ENCODE peak calls at places on chromosomes 4 and X, in eight cellular contexts. O is adrenal gland, M is upper lobe of right lung, K is PC-3, H is K562, B is GM23248, L is mesenchymal stem cell, A is fibroblast of lung. T is an unnamed sample. For H3K4me1, the result is how much of the 10 kb centered on the place peaks cover.

GRCh38 chr4:10022346-10023049 is 1.2 kb upstream of the SLC2A9 start:
- DNase-seq in O (no peak), M (no peak), K (no peak), H (no peak), B (no peak), L (no peak), A (no peak), T (no peak)

GRCh38 chr4:74109116-74109791 is 10.3 kb upstream of the CXCL2 start:
- DNase-seq in O (peak), M (no peak), K (peak), H (peak), B (peak), L (peak), A (peak), T (no peak)

GRCh38 chrX:13482764-13483552 is 86.4 kb upstream of the EGFL6 start:
- DNase-seq in O (no peak), M (no peak), K (no peak), H (no peak), B (peak), L (no peak), A (no peak), T (no peak)

GRCh38 chrX:106903291-106903820 is at the start of gene RIPPLY1:
- DNase-seq in O (no peak), M (no peak), K (no peak), H (no peak), B (no peak), L (no peak), A (no peak), T (no peak)

GRCh38 chrX:147735364-147735763 is 176.4 kb upstream of the FMR1 start:
- DNase-seq in O (no peak), M (no peak), K (no peak), H (no peak), B (no peak), L (no peak), A (no peak), T (no peak)

GRCh38 chr4:144304025-144304424 is 163.5 kb upstream of the GYPA start:
- DNase-seq in O (no peak), M (no peak), K (no peak), H (no peak), B (no peak), L (no peak), A (peak), T (no peak)

GRCh38 chr4:3201718-3202702 is 46.9 kb upstream of the MSANTD1 start:
- DNase-seq in O (no peak), M (no peak), K (no peak), H (peak), B (peak), L (peak), A (peak), T (no peak)

GRCh38 chr4:141860974-141861373 is 224.6 kb downstream of the IL15 start:
- DNase-seq in O (no peak), M (no peak), K (peak), H (peak), B (no peak), L (no peak), A (no peak), T (no peak)

GRCh38 chr4:189547537-189547936 is 393.1 kb upstream of the FRG1 start:
- DNase-seq in O (no peak), M (no peak), K (peak), H (no peak), B (no peak), L (peak), A (no peak), T (no peak)

GRCh38 chr4:88818650-88819470 is 121.2 kb upstream of the NAP1L5 start:
- DNase-seq in O (peak), M (no peak), K (peak), H (peak), B (peak), L (peak), A (peak), T (no peak)

GRCh38 chr4:6228158-6229067 is 28.1 kb upstream of the JAKMIP1 start:
- DNase-seq in O (no peak), M (no peak), K (no peak), H (no peak), B (no peak), L (no peak), A (no peak), T (no peak)

GRCh38 chr4:15402146-15402545 is 25.7 kb upstream of the C1QTNF7 start:
- DNase-seq in O (no peak), M (no peak), K (no peak), H (no peak), B (peak), L (peak), A (peak), T (no peak)

GRCh38 chrX:132395059-132395458 is 93.8 kb downstream of the MBNL3 start:
- DNase-seq in O (no peak), M (no peak), K (no peak), H (no peak), B (no peak), L (no peak), A (no peak), T (no peak)

GRCh38 chr4:143625632-143626031 is 74.8 kb downstream of the FREM3 start:
- DNase-seq in O (no peak), M (no peak), K (no peak), H (no peak), B (no peak), L (no peak), A (no peak), T (no peak)

GRCh38 chr4:19051751-19052296 is 1030.3 kb upstream of the LCORL start:
- DNase-seq in O (no peak), M (no peak), K (no peak), H (no peak), B (no peak), L (no peak), A (no peak), T (no peak)

GRCh38 chr4:32884198-32884597 is 2164.0 kb downstream of the PCDH7 start:
- DNase-seq in O (no peak), M (no peak), K (peak), H (no peak), B (peak), L (peak), A (peak), T (no peak)

GRCh38 chr4:1928356-1929235 is 57.4 kb downstream of the NSD2 start:
- DNase-seq in O (no peak), M (no peak), K (no peak), H (no peak), B (peak), L (no peak), A (peak), T (no peak)

GRCh38 chr4:6195602-6196319 is 4.6 kb downstream of the JAKMIP1 start:
- DNase-seq in O (no peak), M (no peak), K (no peak), H (no peak), B (no peak), L (no peak), A (no peak), T (peak)

GRCh38 chrX:134374294-134374693 is 85.7 kb upstream of the HPRT1 start:
- DNase-seq in O (no peak), M (no peak), K (peak), H (no peak), B (peak), L (peak), A (peak), T (no peak)

GRCh38 chr4:88759039-88759631 is 61.5 kb upstream of the NAP1L5 start:
- DNase-seq in O (no peak), M (no peak), K (no peak), H (peak), B (peak), L (peak), A (peak), T (no peak)

GRCh38 chrX:153623310-153624029 is 23.5 kb upstream of the DUSP9 start:
- DNase-seq in O (no peak), M (no peak), K (no peak), H (no peak), B (no peak), L (no peak), A (no peak), T (peak)

DNA sequence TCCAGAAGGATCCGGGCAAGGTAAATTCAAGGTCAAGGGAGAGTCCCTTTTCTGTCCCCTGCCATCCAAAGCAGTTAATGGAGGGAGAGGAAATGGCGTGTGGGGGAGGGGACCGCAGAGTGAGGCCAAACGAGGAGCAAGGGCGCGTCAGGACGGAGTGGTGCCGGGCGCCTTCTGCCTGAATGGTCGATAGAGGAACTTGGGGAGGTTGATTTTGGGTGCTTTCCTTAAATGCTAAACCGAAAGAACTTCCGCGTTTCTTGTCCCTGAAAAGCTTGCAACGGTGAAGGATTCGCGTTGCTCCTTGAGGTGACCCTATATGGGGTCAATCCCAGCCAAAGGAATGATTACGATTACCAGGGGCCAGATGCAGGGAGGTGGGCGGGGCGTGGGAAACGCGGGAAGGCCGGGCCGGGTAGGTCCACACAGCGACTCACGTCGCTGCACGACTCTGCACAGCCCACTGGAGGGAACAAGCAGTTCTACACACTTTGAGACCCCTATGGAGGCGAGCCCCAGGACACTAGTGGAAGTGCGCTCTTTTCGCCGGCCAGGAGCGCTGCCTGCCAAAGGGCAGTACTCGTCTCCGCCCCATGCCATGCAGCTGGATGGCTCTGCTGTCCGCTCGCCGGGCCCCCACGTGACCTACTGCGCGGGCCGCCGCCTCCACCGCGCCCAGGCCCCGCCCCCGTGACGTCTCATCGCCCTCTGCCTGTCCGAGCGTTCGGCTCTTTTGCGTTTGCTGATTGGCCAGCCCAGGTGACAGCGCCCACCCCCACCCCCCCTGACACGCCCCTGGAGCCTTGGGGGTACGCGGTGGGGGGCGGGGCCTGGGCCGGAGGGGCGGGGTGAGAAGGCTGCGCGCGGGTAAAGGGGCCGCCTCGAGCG is 452 bp upstream of the GK start:
- DNase-seq in O (peak), M (peak), K (peak), H (peak), B (peak), L (peak), A (peak), T (peak)
- H3K4me3 ChIP-seq in O (peak), M (peak), K (peak), H (peak), B (peak), L (peak), A (peak), T (peak)

GRCh38 chrX:53045002-53045401 is 3.6 kb upstream of the GPR173 start:
- DNase-seq in O (no peak), M (no peak), K (no peak), H (no peak), B (no peak), L (no peak), A (no peak), T (no peak)

GRCh38 chrX:53036149-53036548 is 12.4 kb upstream of the GPR173 start:
- DNase-seq in O (no peak), M (no peak), K (no peak), H (no peak), B (no peak), L (no peak), A (no peak), T (no peak)

GRCh38 chrX:53039239-53039638 is 9.3 kb upstream of the GPR173 start:
- DNase-seq in O (no peak), M (no peak), K (no peak), H (peak), B (no peak), L (no peak), A (no peak), T (no peak)
- H3K4me1 ChIP-seq in O (under half), M (under half), K (under half), H (under half), B (under half), L (under half), A (under half), T (under half)

DNA sequence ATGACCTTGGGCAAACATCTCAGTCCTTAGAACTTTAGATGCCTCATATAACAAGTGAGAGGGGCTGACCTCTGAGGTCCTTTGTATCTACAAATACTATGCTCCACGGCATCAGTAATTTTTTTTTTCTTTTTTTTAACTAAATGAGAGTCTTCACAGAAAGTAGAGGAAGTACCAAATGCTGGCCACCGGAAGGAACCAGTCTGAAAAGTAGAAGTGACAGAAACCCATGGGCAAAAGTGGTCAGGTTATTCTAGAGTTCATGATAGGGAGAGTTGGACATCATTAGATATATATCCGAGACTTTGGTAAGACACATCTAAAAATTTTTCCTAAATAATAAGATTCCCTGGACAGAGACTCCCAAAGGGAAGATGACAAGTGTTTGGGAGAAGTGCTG is 53.7 kb downstream of the COQ2 start:
- DNase-seq in O (no peak), M (no peak), K (no peak), H (no peak), B (no peak), L (no peak), A (no peak), T (no peak)
- H3K27ac ChIP-seq in O (no peak), M (no peak), K (no peak), H (no peak), B (no peak), L (no peak), A (no peak), T (no peak)

GRCh38 chrX:40087574-40088298 is 10.0 kb downstream of the BCOR start:
- DNase-seq in O (no peak), M (no peak), K (no peak), H (no peak), B (no peak), L (peak), A (no peak), T (peak)
- H3K4me3 ChIP-seq in O (no peak), M (no peak), K (no peak), H (no peak), B (no peak), L (no peak), A (no peak), T (no peak)

GRCh38 chr4:5033266-5033945 is 14.1 kb upstream of the CYTL1 start:
- DNase-seq in O (no peak), M (no peak), K (no peak), H (no peak), B (peak), L (peak), A (peak), T (no peak)
- H3K4me1 ChIP-seq in O (under half), M (under half), K (under half), H (under half), B (under half), L (under half), A (under half), T (under half)

GRCh38 chrX:87808576-87809243 is 291.1 kb downstream of the KLHL4 start:
- DNase-seq in O (no peak), M (no peak), K (no peak), H (no peak), B (no peak), L (no peak), A (no peak), T (peak)

GRCh38 chrX:87805829-87806490 is 288.4 kb downstream of the KLHL4 start:
- DNase-seq in O (peak), M (no peak), K (peak), H (no peak), B (no peak), L (peak), A (peak), T (no peak)
- H3K27ac ChIP-seq in O (no peak), M (no peak), K (no peak), H (no peak), B (no peak), L (no peak), A (no peak), T (no peak)

GRCh38 chr4:167581449-167581965 is 347.2 kb upstream of the SPOCK3 start:
- DNase-seq in O (no peak), M (no peak), K (no peak), H (no peak), B (no peak), L (no peak), A (no peak), T (peak)

GRCh38 chr4:167587361-167587760 is 353.1 kb upstream of the SPOCK3 start:
- DNase-seq in O (no peak), M (no peak), K (peak), H (no peak), B (no peak), L (no peak), A (peak), T (no peak)
- H3K4me3 ChIP-seq in O (no peak), M (no peak), K (no peak), H (no peak), B (no peak), L (no peak), A (no peak), T (no peak)

GRCh38 chr4:81031389-81032173 is 1.1 kb downstream of the BMP3 start:
- DNase-seq in O (no peak), M (peak), K (no peak), H (no peak), B (no peak), L (no peak), A (no peak), T (no peak)

GRCh38 chr4:81030061-81030616 is 369 bp upstream of the BMP3 start:
- DNase-seq in O (no peak), M (no peak), K (no peak), H (no peak), B (no peak), L (no peak), A (no peak), T (no peak)

GRCh38 chr4:81032174-81032551 is 1.7 kb downstream of the BMP3 start:
- DNase-seq in O (no peak), M (no peak), K (peak), H (no peak), B (no peak), L (no peak), A (no peak), T (no peak)

GRCh38 chr4:81032805-81033684 is 2.5 kb downstream of the BMP3 start:
- DNase-seq in O (no peak), M (no peak), K (peak), H (no peak), B (no peak), L (no peak), A (no peak), T (no peak)

DNA sequence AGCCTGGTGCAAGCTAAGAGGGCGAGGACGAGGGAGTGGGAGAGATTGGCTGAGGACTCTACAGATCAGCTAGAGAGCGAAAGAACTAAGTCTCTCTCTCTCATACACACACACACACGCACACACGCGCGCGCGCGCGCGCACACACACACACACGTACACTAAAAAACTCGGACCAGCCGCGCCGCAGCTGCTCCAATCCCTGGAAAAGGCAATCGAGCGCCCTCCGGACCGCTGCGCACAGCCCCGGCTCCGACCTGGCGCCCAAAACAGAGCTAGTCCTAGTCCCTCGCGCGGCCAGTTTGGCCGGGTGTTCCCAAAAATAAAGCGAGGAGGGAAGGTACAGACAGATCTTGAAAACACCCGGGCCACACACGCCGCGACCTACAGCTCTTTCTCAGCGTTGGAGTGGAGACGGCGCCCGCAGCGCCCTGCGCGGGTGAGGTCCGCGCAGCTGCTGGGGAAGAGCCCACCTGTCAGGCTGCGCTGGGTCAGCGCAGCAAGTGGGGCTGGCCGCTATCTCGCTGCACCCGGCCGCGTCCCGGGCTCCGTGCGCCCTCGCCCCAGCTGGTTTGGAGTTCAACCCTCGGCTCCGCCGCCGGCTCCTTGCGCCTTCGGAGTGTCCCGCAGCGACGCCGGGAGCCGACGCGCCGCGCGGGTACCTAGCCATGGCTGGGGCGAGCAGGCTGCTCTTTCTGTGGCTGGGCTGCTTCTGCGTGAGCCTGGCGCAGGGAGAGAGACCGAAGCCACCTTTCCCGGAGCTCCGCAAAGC is at the start of gene BMP3:
- DNase-seq in O (no peak), M (peak), K (peak), H (no peak), B (peak), L (peak), A (peak), T (peak)
- H3K4me1 ChIP-seq in O (under half), M (under half), K (under half), H (under half), B (under half), L (under half), A (under half), T (under half)